ENCODE peak calls at places on chromosomes 13 and 19, in five cellular contexts. P, M, A, U and O are unnamed samples.

GRCh38 chr13:41765813-41766212 is 195.1 kb downstream of the VWA8 start:
- DNase-seq in A (no peak), M (no peak), P (no peak), U (no peak), O (no peak)

GRCh38 chr19:16714702-16715294 is 4.8 kb upstream of the NWD1 start:
- DNase-seq in M (peak; percentile 57), U (peak; percentile 8), P (peak; percentile 69), A (no peak), O (no peak)

GRCh38 chr19:15296841-15297415 is 35.4 kb downstream of the BRD4 start:
- DNase-seq in U (no peak), M (no peak), P (peak; percentile 63), A (no peak), O (no peak)

GRCh38 chr19:50327013-50327412 is 2.2 kb downstream of the KCNC3 start:
- DNase-seq in U (no peak), P (no peak), M (no peak), A (no peak), O (no peak)

GRCh38 chr13:109649713-109650112 is 136.7 kb downstream of the IRS2 start:
- DNase-seq in P (peak; percentile 37), A (no peak), M (no peak), U (no peak), O (no peak)

GRCh38 chr13:49454388-49455015 is 10.4 kb downstream of the SETDB2 start:
- DNase-seq in A (peak; percentile 77), U (peak; percentile 65), P (no peak), M (no peak), O (no peak)

GRCh38 chr13:114151565-114152284 is 19.3 kb upstream of the RASA3 start:
- DNase-seq in M (peak; percentile 78), A (no peak), P (peak; percentile 84), U (no peak), O (no peak)

GRCh38 chr19:33445752-33446070 is 72.2 kb downstream of the CEBPG start:
- DNase-seq in U (no peak), P (no peak), M (no peak), A (no peak), O (no peak)

GRCh38 chr13:50033696-50034095 is 18.5 kb downstream of the KCNRG start:
- DNase-seq in A (no peak), P (no peak), M (no peak), U (peak; percentile 39), O (no peak)

GRCh38 chr13:101521371-101521770 is 68.9 kb downstream of the ITGBL1 start:
- DNase-seq in A (no peak), U (no peak), P (no peak), M (no peak), O (no peak)

GRCh38 chr19:44951179-44952159 is 3.7 kb upstream of the CLPTM1 start:
- DNase-seq in U (peak; percentile 52), M (peak; percentile 49), P (peak; percentile 71), A (peak; percentile 78), O (peak; percentile 68)

GRCh38 chr13:81089758-81090157 is 748.8 kb upstream of the SPRY2 start:
- DNase-seq in P (no peak), U (no peak), M (no peak), A (no peak), O (no peak)

GRCh38 chr13:98384739-98385138 is 192.2 kb downstream of the STK24 start:
- DNase-seq in M (no peak), P (no peak), U (peak; percentile 69), A (no peak), O (no peak)

GRCh38 chr19:16541526-16542044 is 652 bp downstream of the CHERP start:
- DNase-seq in U (no peak), P (no peak), M (no peak), A (peak; percentile 44), O (no peak)

GRCh38 chr19:7533281-7533819 is 2.2 kb upstream of the PNPLA6 start:
- DNase-seq in P (no peak), M (no peak), A (no peak), U (no peak), O (no peak)

GRCh38 chr19:51422053-51422448 is 4.6 kb upstream of the SIGLEC10 start:
- DNase-seq in P (peak; percentile 96), A (peak; percentile 53), U (peak; percentile 12), M (peak; percentile 87), O (no peak)

GRCh38 chr19:29809795-29810503 is 1.8 kb upstream of the CCNE1 start:
- DNase-seq in U (no peak), A (no peak), M (no peak), P (no peak), O (no peak)

GRCh38 chr19:29812881-29813275 is 1.1 kb downstream of the CCNE1 start:
- DNase-seq in M (no peak), A (no peak), U (no peak), P (no peak), O (no peak)

GRCh38 chr19:29812080-29812880 is 489 bp downstream of the CCNE1 start:
- DNase-seq in M (no peak), A (peak; percentile 11), U (no peak), P (no peak), O (no peak)

GRCh38 chr19:29810504-29810871 is 1.3 kb upstream of the CCNE1 start:
- DNase-seq in U (no peak), A (no peak), P (peak; percentile 63), M (no peak), O (no peak)

DNA sequence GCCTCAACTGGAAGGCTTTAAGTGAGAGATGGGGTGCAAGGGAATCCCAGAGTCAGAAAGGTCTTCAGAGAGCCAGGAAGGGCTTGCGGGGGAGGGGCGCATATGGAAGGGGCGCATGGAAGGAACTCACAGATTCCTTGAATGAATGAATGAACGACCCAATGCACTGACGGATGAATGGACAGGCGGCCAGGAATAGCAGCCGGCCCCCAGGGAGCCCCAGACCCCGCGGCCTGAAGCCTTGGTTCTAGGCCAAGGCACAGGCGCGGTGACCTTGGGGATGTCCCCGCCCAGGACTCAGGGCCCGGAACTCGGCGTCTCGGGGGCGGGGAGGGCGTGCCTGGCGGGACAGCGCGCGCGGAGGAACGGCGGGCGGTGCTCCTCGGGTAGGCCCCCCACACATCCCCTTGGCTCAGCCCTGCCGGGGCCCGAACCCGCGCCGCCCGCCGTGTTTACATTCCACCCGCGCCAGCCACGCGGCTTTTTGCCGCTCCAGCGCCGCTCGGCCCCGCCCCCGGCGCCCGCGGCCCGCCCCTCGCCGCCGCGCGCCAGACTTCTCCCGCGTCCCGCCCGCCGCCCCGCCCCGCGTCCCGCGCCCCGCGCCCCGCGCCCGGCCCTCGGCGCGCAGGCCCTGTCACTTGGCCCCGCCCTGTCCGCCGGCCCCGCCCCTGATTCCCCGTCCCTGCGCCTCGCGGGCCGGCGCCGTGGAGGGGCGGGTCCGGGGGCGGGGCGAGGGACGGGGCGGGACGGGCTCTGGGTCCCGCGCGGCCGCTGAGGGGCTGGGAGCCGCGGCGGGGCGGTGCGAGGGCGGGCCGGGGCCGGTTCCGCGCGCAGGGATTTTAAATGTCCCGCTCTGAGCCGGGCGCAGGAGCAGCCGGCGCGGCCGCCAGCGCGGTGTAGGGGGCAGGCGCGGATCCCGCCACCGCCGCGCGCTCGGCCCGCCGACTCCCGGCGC is at the start of gene CCNE1:
- DNase-seq in A (peak; percentile 89), U (peak; percentile 46), P (peak; percentile 77), M (peak; percentile 91), O (no peak)
- TF ChIP-seq EZH2 in A (no peak), U (no peak), P (no peak), M (no peak), O (no peak)

DNA sequence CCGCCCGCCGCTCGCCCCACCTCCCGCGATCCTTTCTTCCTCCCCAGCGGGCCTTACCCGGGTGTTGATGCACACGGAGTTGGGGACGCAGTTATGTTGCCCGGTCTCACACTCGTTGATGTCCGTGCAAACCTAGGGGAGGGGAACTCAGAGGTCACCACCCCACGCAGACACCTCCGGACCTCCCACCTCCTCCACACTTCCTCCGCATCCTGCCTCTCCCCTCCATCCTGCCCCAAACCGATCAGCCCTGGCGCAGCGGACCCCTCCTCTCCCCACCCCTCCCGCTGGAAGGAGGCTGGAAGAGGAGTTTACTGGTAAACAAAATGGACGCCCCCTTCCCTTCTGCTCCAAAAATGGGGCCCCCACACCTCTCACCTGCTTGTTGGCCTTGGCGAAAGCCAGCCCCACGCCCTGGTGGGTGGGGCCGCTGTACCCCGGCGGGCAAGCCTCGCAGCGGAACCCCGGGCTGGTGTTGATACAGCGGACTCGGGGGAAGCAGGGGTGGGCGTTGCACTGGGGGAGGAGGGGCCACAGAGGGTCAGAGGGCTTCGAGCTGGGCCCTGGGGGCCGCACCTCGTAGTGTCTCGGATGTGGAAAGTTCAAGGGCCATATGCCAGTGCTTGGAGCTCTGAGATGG is 2.2 kb downstream of the COMP start:
- DNase-seq in A (no peak), M (no peak), P (no peak), U (no peak), O (no peak)
- TF ChIP-seq EZH2 in A (no peak), M (no peak), P (no peak), U (peak; percentile 92), O (no peak)

GRCh38 chr19:13873776-13874515 is 3.0 kb upstream of the NANOS3 start:
- DNase-seq in P (no peak), M (no peak), U (no peak), A (no peak), O (no peak)
- TF ChIP-seq EZH2 in P (no peak), M (no peak), U (no peak), A (no peak), O (no peak)

GRCh38 chr13:112132619-112133018 is 65.7 kb downstream of the SOX1 start:
- DNase-seq in A (no peak), M (no peak), P (no peak), U (no peak), O (no peak)
- TF ChIP-seq EZH2 in A (no peak), M (no peak), P (no peak), U (no peak), O (no peak)

DNA sequence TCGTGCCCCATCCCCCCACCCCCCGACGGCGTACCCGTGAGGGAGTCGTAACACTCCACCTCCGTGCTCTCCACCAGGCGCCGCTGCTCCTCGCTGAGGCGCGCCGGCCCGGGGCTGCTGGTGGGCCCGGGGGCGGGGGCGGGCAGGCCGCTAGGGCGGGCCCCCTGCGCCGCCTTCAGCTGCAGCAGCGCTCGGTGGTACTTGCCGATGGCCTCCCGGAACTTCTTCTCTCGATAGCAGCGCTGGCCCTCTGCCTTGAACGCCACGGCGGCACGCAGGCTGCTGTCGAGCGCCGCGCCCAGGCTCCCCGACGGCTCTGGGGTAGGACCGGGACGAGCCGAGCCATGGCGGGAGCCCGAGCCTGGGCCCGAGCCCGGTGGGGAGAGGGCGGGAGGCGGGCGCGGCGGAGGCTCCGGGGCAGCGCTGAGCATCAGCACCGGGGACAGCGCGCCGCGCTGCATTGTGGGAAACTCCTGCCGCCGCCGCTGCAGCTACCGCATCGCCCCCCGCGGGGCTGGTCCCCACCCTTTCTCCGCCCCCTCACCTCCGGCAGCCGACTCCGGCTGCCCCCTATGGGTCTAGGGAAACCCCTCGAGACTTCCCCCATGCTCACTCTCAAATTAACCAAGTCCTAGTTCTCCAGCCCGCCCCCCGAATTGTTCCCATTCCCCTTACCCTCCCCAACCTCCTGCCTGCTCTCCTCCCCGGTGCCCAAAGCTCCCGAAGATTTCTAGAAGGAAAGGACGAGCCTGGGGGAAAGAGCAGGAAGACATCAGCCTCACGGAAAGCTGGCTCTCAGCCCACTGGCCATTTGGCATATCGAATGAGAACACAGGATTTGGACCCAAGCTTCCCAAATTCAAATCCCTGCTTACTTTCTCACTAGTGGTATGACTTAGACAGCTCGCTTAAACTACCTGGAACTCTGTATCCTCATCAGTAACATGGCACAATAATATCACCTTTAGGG is at the start of gene TTC9B:
- DNase-seq in A (no peak), U (no peak), P (no peak), M (no peak), O (no peak)
- TF ChIP-seq EZH2 in A (no peak), U (peak; percentile 27), P (no peak), M (no peak), O (no peak)